ENCODE peak calls at places on chromosomes 11 and 22, in seven cellular contexts. One of them, this sample, is unnamed.

GRCh38 chr11:121892131-121892681 is 223.8 kb downstream of the BLID start:
- DNase-seq in BE2C: peak
- DNase-seq in cardiac muscle cell: peak
- DNase-seq in stimulated activated CD4-positive, alpha-beta T cell treated with anti-CD3 and anti-CD28 coated beads, Interleukin-15, amount 100 ng/mL, for 48 hours: no peak
- DNase-seq in epithelial cell of proximal tubule: no peak
- DNase-seq in activated naive CD8-positive, alpha-beta T cell treated with anti-CD3 and anti-CD28 coated beads, Interleukin-2, amount 50 U/mL, for 24 hours: no peak
- DNase-seq in T-helper 2 cell: no peak
- DNase-seq in this sample: no peak

GRCh38 chr22:32801436-32802290 is at the start of gene TIMP3:
- DNase-seq in stimulated activated CD4-positive, alpha-beta T cell treated with anti-CD3 and anti-CD28 coated beads, Interleukin-15, amount 100 ng/mL, for 48 hours: no peak
- DNase-seq in cardiac muscle cell: peak
- DNase-seq in BE2C: peak
- DNase-seq in T-helper 2 cell: no peak
- DNase-seq in epithelial cell of proximal tubule: no peak
- DNase-seq in activated naive CD8-positive, alpha-beta T cell treated with anti-CD3 and anti-CD28 coated beads, Interleukin-2, amount 50 U/mL, for 24 hours: no peak
- DNase-seq in this sample: peak

GRCh38 chr11:62889484-62890437 is 9.1 kb downstream of the SLC3A2 start:
- DNase-seq in cardiac muscle cell: peak
- DNase-seq in activated naive CD8-positive, alpha-beta T cell treated with anti-CD3 and anti-CD28 coated beads, Interleukin-2, amount 50 U/mL, for 24 hours: no peak
- DNase-seq in stimulated activated CD4-positive, alpha-beta T cell treated with anti-CD3 and anti-CD28 coated beads, Interleukin-15, amount 100 ng/mL, for 48 hours: no peak
- DNase-seq in epithelial cell of proximal tubule: no peak
- DNase-seq in BE2C: peak
- DNase-seq in T-helper 2 cell: no peak
- DNase-seq in this sample: peak

GRCh38 chr11:71998649-71999310 is at the start of gene IL18BP:
- DNase-seq in activated naive CD8-positive, alpha-beta T cell treated with anti-CD3 and anti-CD28 coated beads, Interleukin-2, amount 50 U/mL, for 24 hours: no peak
- DNase-seq in BE2C: no peak
- DNase-seq in T-helper 2 cell: no peak
- DNase-seq in epithelial cell of proximal tubule: no peak
- DNase-seq in stimulated activated CD4-positive, alpha-beta T cell treated with anti-CD3 and anti-CD28 coated beads, Interleukin-15, amount 100 ng/mL, for 48 hours: no peak
- DNase-seq in cardiac muscle cell: no peak
- DNase-seq in this sample: no peak

GRCh38 chr11:77347962-77348361 is 46.5 kb upstream of the GDPD4 start:
- DNase-seq in cardiac muscle cell: no peak
- DNase-seq in stimulated activated CD4-positive, alpha-beta T cell treated with anti-CD3 and anti-CD28 coated beads, Interleukin-15, amount 100 ng/mL, for 48 hours: no peak
- DNase-seq in BE2C: no peak
- DNase-seq in activated naive CD8-positive, alpha-beta T cell treated with anti-CD3 and anti-CD28 coated beads, Interleukin-2, amount 50 U/mL, for 24 hours: no peak
- DNase-seq in epithelial cell of proximal tubule: no peak
- DNase-seq in T-helper 2 cell: no peak
- DNase-seq in this sample: no peak

GRCh38 chr11:72321381-72321996 is 77.5 kb upstream of the PHOX2A start:
- DNase-seq in cardiac muscle cell: no peak
- DNase-seq in epithelial cell of proximal tubule: no peak
- DNase-seq in BE2C: peak
- DNase-seq in activated naive CD8-positive, alpha-beta T cell treated with anti-CD3 and anti-CD28 coated beads, Interleukin-2, amount 50 U/mL, for 24 hours: no peak
- DNase-seq in T-helper 2 cell: no peak
- DNase-seq in stimulated activated CD4-positive, alpha-beta T cell treated with anti-CD3 and anti-CD28 coated beads, Interleukin-15, amount 100 ng/mL, for 48 hours: no peak
- DNase-seq in this sample: peak

GRCh38 chr11:1921576-1922141 is 2.2 kb downstream of the TNNT3 start:
- DNase-seq in T-helper 2 cell: no peak
- DNase-seq in stimulated activated CD4-positive, alpha-beta T cell treated with anti-CD3 and anti-CD28 coated beads, Interleukin-15, amount 100 ng/mL, for 48 hours: no peak
- DNase-seq in activated naive CD8-positive, alpha-beta T cell treated with anti-CD3 and anti-CD28 coated beads, Interleukin-2, amount 50 U/mL, for 24 hours: no peak
- DNase-seq in cardiac muscle cell: no peak
- DNase-seq in BE2C: no peak
- DNase-seq in epithelial cell of proximal tubule: no peak
- DNase-seq in this sample: no peak

GRCh38 chr11:84720706-84721402 is 906.3 kb downstream of the DLG2 start:
- DNase-seq in epithelial cell of proximal tubule: no peak
- DNase-seq in stimulated activated CD4-positive, alpha-beta T cell treated with anti-CD3 and anti-CD28 coated beads, Interleukin-15, amount 100 ng/mL, for 48 hours: no peak
- DNase-seq in activated naive CD8-positive, alpha-beta T cell treated with anti-CD3 and anti-CD28 coated beads, Interleukin-2, amount 50 U/mL, for 24 hours: peak
- DNase-seq in BE2C: no peak
- DNase-seq in T-helper 2 cell: no peak
- DNase-seq in cardiac muscle cell: peak
- DNase-seq in this sample: no peak

GRCh38 chr22:47144076-47144765 is 381.8 kb downstream of the TBC1D22A start:
- DNase-seq in cardiac muscle cell: no peak
- DNase-seq in stimulated activated CD4-positive, alpha-beta T cell treated with anti-CD3 and anti-CD28 coated beads, Interleukin-15, amount 100 ng/mL, for 48 hours: no peak
- DNase-seq in activated naive CD8-positive, alpha-beta T cell treated with anti-CD3 and anti-CD28 coated beads, Interleukin-2, amount 50 U/mL, for 24 hours: no peak
- DNase-seq in BE2C: no peak
- DNase-seq in epithelial cell of proximal tubule: no peak
- DNase-seq in T-helper 2 cell: no peak
- DNase-seq in this sample: no peak

GRCh38 chr11:57410287-57410686 is 16.6 kb downstream of the SLC43A3 start:
- DNase-seq in epithelial cell of proximal tubule: peak
- DNase-seq in activated naive CD8-positive, alpha-beta T cell treated with anti-CD3 and anti-CD28 coated beads, Interleukin-2, amount 50 U/mL, for 24 hours: no peak
- DNase-seq in stimulated activated CD4-positive, alpha-beta T cell treated with anti-CD3 and anti-CD28 coated beads, Interleukin-15, amount 100 ng/mL, for 48 hours: no peak
- DNase-seq in cardiac muscle cell: no peak
- DNase-seq in BE2C: no peak
- DNase-seq in T-helper 2 cell: no peak
- DNase-seq in this sample: no peak

GRCh38 chr22:43994006-43994405 is 30.1 kb upstream of the PARVB start:
- DNase-seq in epithelial cell of proximal tubule: no peak
- DNase-seq in activated naive CD8-positive, alpha-beta T cell treated with anti-CD3 and anti-CD28 coated beads, Interleukin-2, amount 50 U/mL, for 24 hours: no peak
- DNase-seq in cardiac muscle cell: no peak
- DNase-seq in BE2C: no peak
- DNase-seq in T-helper 2 cell: no peak
- DNase-seq in stimulated activated CD4-positive, alpha-beta T cell treated with anti-CD3 and anti-CD28 coated beads, Interleukin-15, amount 100 ng/mL, for 48 hours: no peak
- DNase-seq in this sample: no peak

GRCh38 chr22:39518996-39519680 is 1.2 kb upstream of the ATF4 start:
- DNase-seq in activated naive CD8-positive, alpha-beta T cell treated with anti-CD3 and anti-CD28 coated beads, Interleukin-2, amount 50 U/mL, for 24 hours: peak
- DNase-seq in epithelial cell of proximal tubule: no peak
- DNase-seq in stimulated activated CD4-positive, alpha-beta T cell treated with anti-CD3 and anti-CD28 coated beads, Interleukin-15, amount 100 ng/mL, for 48 hours: no peak
- DNase-seq in BE2C: no peak
- DNase-seq in T-helper 2 cell: no peak
- DNase-seq in cardiac muscle cell: peak
- DNase-seq in this sample: peak

GRCh38 chr22:46941958-46942815 is 179.7 kb downstream of the TBC1D22A start:
- DNase-seq in activated naive CD8-positive, alpha-beta T cell treated with anti-CD3 and anti-CD28 coated beads, Interleukin-2, amount 50 U/mL, for 24 hours: no peak
- DNase-seq in stimulated activated CD4-positive, alpha-beta T cell treated with anti-CD3 and anti-CD28 coated beads, Interleukin-15, amount 100 ng/mL, for 48 hours: no peak
- DNase-seq in T-helper 2 cell: no peak
- DNase-seq in BE2C: no peak
- DNase-seq in epithelial cell of proximal tubule: no peak
- DNase-seq in cardiac muscle cell: no peak
- DNase-seq in this sample: no peak

GRCh38 chr11:35794850-35795249 is 132.3 kb downstream of the TRIM44 start:
- DNase-seq in activated naive CD8-positive, alpha-beta T cell treated with anti-CD3 and anti-CD28 coated beads, Interleukin-2, amount 50 U/mL, for 24 hours: no peak
- DNase-seq in BE2C: no peak
- DNase-seq in stimulated activated CD4-positive, alpha-beta T cell treated with anti-CD3 and anti-CD28 coated beads, Interleukin-15, amount 100 ng/mL, for 48 hours: no peak
- DNase-seq in cardiac muscle cell: no peak
- DNase-seq in T-helper 2 cell: no peak
- DNase-seq in epithelial cell of proximal tubule: no peak
- DNase-seq in this sample: no peak

GRCh38 chr11:1899686-1900085 is 8.0 kb upstream of the PRR33 start:
- DNase-seq in stimulated activated CD4-positive, alpha-beta T cell treated with anti-CD3 and anti-CD28 coated beads, Interleukin-15, amount 100 ng/mL, for 48 hours: no peak
- DNase-seq in cardiac muscle cell: no peak
- DNase-seq in activated naive CD8-positive, alpha-beta T cell treated with anti-CD3 and anti-CD28 coated beads, Interleukin-2, amount 50 U/mL, for 24 hours: no peak
- DNase-seq in BE2C: no peak
- DNase-seq in epithelial cell of proximal tubule: no peak
- DNase-seq in T-helper 2 cell: no peak
- DNase-seq in this sample: no peak

GRCh38 chr11:123253909-123254308 is 58.9 kb upstream of the CLMP start:
- DNase-seq in stimulated activated CD4-positive, alpha-beta T cell treated with anti-CD3 and anti-CD28 coated beads, Interleukin-15, amount 100 ng/mL, for 48 hours: no peak
- DNase-seq in cardiac muscle cell: no peak
- DNase-seq in activated naive CD8-positive, alpha-beta T cell treated with anti-CD3 and anti-CD28 coated beads, Interleukin-2, amount 50 U/mL, for 24 hours: no peak
- DNase-seq in epithelial cell of proximal tubule: no peak
- DNase-seq in T-helper 2 cell: no peak
- DNase-seq in BE2C: no peak
- DNase-seq in this sample: no peak

GRCh38 chr22:25051073-25051472 is 98.6 kb downstream of the KIAA1671 start:
- DNase-seq in BE2C: no peak
- DNase-seq in epithelial cell of proximal tubule: no peak
- DNase-seq in activated naive CD8-positive, alpha-beta T cell treated with anti-CD3 and anti-CD28 coated beads, Interleukin-2, amount 50 U/mL, for 24 hours: no peak
- DNase-seq in stimulated activated CD4-positive, alpha-beta T cell treated with anti-CD3 and anti-CD28 coated beads, Interleukin-15, amount 100 ng/mL, for 48 hours: no peak
- DNase-seq in T-helper 2 cell: no peak
- DNase-seq in cardiac muscle cell: no peak
- DNase-seq in this sample: peak

This sample was measured in erythroblast.